ENCODE peak calls at places on chromosomes 4 and X, in nine cellular contexts. A, H, E, X, Z, G, O, K and N are unnamed samples.
A peak's percentile ranks its signal among the peaks of the same experiment; 100 is the strongest.

GRCh38 chrX:121301822-121302221 is 254.4 kb downstream of the GLUD2 start:
- DNase-seq in A (no peak), H (no peak), E (no peak), X (no peak), Z (no peak), G (no peak), O (no peak), K (no peak), N (no peak)

GRCh38 chrX:30373479-30373878 is 64.3 kb upstream of the NR0B1 start:
- DNase-seq in A (no peak), H (no peak), E (no peak), X (no peak), Z (no peak), G (no peak), O (no peak), K (no peak), N (no peak)

GRCh38 chrX:100928660-100929613 is at the start of gene XKRX:
- DNase-seq in A (peak; percentile 10), H (peak; percentile 20), E (no peak), X (peak; percentile 34), Z (no peak), G (peak; percentile 53), O (peak; percentile 35), K (peak; percentile 48), N (no peak)

GRCh38 chr4:24519649-24520048 is 64.7 kb downstream of the DHX15 start:
- DNase-seq in A (peak; percentile 29), H (no peak), E (peak; percentile 43), X (peak; percentile 81), Z (peak; percentile 63), G (no peak), O (no peak), K (no peak), N (no peak)

GRCh38 chrX:129759576-129760061 is 20.1 kb upstream of the SASH3 start:
- DNase-seq in A (peak; percentile 89), H (no peak), E (peak; percentile 57), X (no peak), Z (peak; percentile 84), G (no peak), O (no peak), K (peak; percentile 59), N (peak; percentile 62)

GRCh38 chr4:168800926-168801325 is 209.1 kb downstream of the CBR4 start:
- DNase-seq in A (no peak), H (no peak), E (no peak), X (no peak), Z (no peak), G (no peak), O (no peak), K (no peak), N (no peak)

GRCh38 chr4:75723117-75723801 is 1.1 kb upstream of the USO1 start:
- DNase-seq in A (peak; percentile 39), H (no peak), E (peak; percentile 41), X (no peak), Z (peak; percentile 63), G (peak; percentile 32), O (no peak), K (no peak), N (no peak)

GRCh38 chr4:10662937-10663336 is 21.6 kb downstream of the CLNK start:
- DNase-seq in A (no peak), H (no peak), E (no peak), X (no peak), Z (no peak), G (no peak), O (no peak), K (no peak), N (no peak)

GRCh38 chr4:119683518-119683917 is 54.9 kb upstream of the PDE5A start:
- DNase-seq in A (peak; percentile 80), H (no peak), E (peak; percentile 23), X (no peak), Z (peak; percentile 91), G (no peak), O (no peak), K (no peak), N (no peak)

GRCh38 chrX:53089224-53089842 is 4.6 kb upstream of the KANTR start:
- DNase-seq in A (peak; percentile 65), H (peak; percentile 29), E (peak; percentile 44), X (peak; percentile 50), Z (peak; percentile 79), G (peak; percentile 66), O (peak; percentile 34), K (peak; percentile 45), N (peak; percentile 42)

GRCh38 chr4:141195095-141195707 is 25.5 kb upstream of the ZNF330 start:
- DNase-seq in A (no peak), H (no peak), E (no peak), X (no peak), Z (peak; percentile 20), G (no peak), O (no peak), K (no peak), N (no peak)

GRCh38 chr4:169209388-169209883 is 61.3 kb downstream of the SH3RF1 start:
- DNase-seq in A (no peak), H (no peak), E (peak; percentile 18), X (no peak), Z (peak; percentile 55), G (no peak), O (no peak), K (no peak), N (no peak)

DNA sequence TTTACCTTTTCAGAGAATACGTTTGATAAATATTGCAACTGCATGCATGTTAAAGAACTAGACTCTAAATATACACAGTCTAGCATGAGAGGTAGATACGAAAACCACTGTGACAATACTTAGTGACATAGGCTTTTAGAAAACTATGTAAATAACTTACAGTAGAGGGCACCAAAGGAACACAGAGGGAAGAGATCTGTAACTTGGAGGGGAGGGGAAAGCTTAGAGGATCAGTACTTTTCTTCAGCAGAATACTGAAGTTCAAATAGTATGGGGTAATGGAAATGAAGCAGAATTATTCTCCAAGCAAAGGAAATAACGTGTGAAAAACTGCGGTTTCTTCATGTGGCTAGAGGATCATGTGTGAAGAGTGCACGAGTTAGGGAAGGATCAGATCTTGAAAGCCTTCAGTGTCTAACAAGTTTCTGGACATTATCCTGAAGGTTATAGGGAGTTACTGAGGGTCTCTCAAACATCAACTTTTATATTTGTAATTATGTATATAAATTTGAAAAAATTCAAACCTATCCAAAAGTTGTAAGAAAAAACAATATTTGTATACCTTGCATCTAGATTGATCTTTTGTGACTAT is 264.3 kb downstream of the NPFFR2 start:
- DNase-seq in A (peak; percentile 75), H (no peak), E (peak; percentile 25), X (no peak), Z (peak; percentile 81), G (peak; percentile 48), O (peak; percentile 15), K (no peak), N (no peak)
- TF ChIP-seq CTCF in A (peak; percentile 58), H (peak; percentile 75), E (peak; percentile 58), X (no peak), Z (peak; percentile 72), G (peak; percentile 84), O (peak; percentile 61), K (no peak), N (peak; percentile 78)

GRCh38 chr4:39228377-39228776 is 46.0 kb downstream of the WDR19 start:
- DNase-seq in A (no peak), H (no peak), E (no peak), X (peak; percentile 33), Z (no peak), G (no peak), O (no peak), K (no peak), N (no peak)

GRCh38 chr4:39231660-39232059 is 49.3 kb downstream of the WDR19 start:
- DNase-seq in A (no peak), H (no peak), E (no peak), X (no peak), Z (no peak), G (no peak), O (no peak), K (no peak), N (no peak)

GRCh38 chr4:39230462-39230861 is 48.1 kb downstream of the WDR19 start:
- DNase-seq in A (no peak), H (no peak), E (no peak), X (no peak), Z (no peak), G (no peak), O (no peak), K (no peak), N (no peak)

GRCh38 chr4:39232100-39232499 is 49.8 kb downstream of the WDR19 start:
- DNase-seq in A (no peak), H (no peak), E (no peak), X (no peak), Z (no peak), G (no peak), O (no peak), K (no peak), N (no peak)

DNA sequence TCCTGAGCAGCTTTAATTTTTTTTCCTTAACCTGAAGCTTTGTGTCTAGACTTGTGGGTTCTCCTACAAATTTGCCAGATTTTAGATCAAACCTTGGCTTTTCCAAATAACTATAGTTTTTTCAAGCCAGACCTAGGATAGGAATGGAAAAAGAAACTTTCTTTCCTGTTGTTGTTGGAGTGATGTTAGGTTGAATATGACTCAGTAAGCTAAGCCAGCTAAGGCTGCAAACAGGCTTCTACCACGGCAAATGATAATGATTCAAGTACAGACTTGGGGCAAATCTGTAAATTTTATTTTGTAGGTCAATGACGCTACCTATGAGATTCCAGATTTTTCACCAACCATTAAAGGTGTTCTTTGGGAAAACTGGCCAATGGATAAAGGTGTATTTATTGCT is 45.6 kb downstream of the WDR19 start:
- DNase-seq in A (peak; percentile 26), H (no peak), E (peak; percentile 16), X (no peak), Z (peak; percentile 56), G (no peak), O (no peak), K (no peak), N (no peak)
- H3K4me3 ChIP-seq in A (no peak overlapping the region), H (no peak overlapping the region), E (no peak overlapping the region), X (no peak overlapping the region), Z (no peak overlapping the region), G (no peak overlapping the region), O (no peak overlapping the region), K (no peak overlapping the region), N (no peak overlapping the region)

GRCh38 chrX:63275127-63275526 is 76.0 kb downstream of the SPIN4 start:
- DNase-seq in A (no peak), H (no peak), E (peak; percentile 27), X (no peak), Z (peak; percentile 16), G (peak; percentile 11), O (peak; percentile 8), K (no peak), N (no peak)
- TF ChIP-seq CTCF in A (peak; percentile 26), H (peak; percentile 70), E (peak; percentile 58), X (no peak), Z (peak; percentile 62), G (peak; percentile 67), O (peak; percentile 61), K (no peak), N (peak; percentile 72)

GRCh38 chr4:2040391-2041233 is 18.5 kb upstream of the NAT8L start:
- DNase-seq in A (no peak), H (no peak), E (no peak), X (no peak), Z (no peak), G (peak; percentile 75), O (no peak), K (no peak), N (no peak)
- H3K4me3 ChIP-seq in A (no peak overlapping the region), H (peak overlapping the region; percentile 79), E (peak overlapping the region; percentile 73), X (peak overlapping the region; percentile 56), Z (peak overlapping the region; percentile 79), G (peak overlapping the region; percentile 78), O (peak overlapping the region; percentile 71), K (peak overlapping the region; percentile 80), N (peak overlapping the region; percentile 92)

DNA sequence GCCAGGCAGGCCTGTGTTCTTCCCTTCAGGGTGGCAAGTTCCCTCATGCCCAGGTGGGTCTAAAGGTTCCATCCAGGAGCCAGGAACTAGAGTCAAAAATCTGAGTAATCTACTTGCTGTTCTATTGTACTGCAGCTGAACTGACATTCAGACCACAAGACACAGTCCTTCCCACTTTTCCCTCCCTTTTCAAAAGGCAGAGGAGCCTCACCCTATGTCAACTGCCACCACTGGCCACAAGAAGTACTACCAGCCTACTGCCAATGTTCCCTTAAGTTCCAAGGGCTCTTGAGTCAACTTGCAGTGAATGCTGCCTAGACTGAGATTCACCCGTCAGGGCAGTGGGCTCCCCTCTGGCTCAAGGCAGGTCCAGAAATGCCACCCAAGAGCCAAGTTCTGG is 133.5 kb downstream of the FAM47B start:
- DNase-seq in A (no peak), H (no peak), E (no peak), X (no peak), Z (no peak), G (no peak), O (no peak), K (no peak), N (no peak)
- TF ChIP-seq CTCF in A (no peak), H (no peak), E (peak; percentile 21), X (no peak), Z (no peak), G (no peak), O (no peak), K (no peak), N (no peak)